ENCODE peak calls at places on chromosomes 3 and 15, in five cellular contexts. O, B, Q, D and W are unnamed samples.

GRCh38 chr3:168884353-168884903 is 779.1 kb downstream of the MECOM start:
- DNase-seq in Q (no peak), O (peak; percentile 91), B (peak; percentile 91), D (peak; percentile 21), W (peak; percentile 85)

GRCh38 chr15:57284535-57284934 is 91.8 kb upstream of the CGNL1 start:
- DNase-seq in O (no peak), B (no peak), Q (no peak), D (no peak), W (no peak)

GRCh38 chr3:73188707-73189106 is 127.2 kb downstream of the EBLN2 start:
- DNase-seq in D (peak; percentile 68), Q (no peak), B (no peak), O (no peak), W (no peak)

GRCh38 chr3:99834584-99834957 is 16.9 kb downstream of the CMSS1 start:
- DNase-seq in B (no peak), Q (no peak), O (no peak), D (no peak), W (no peak)

GRCh38 chr3:137165117-137165806 is 207.5 kb downstream of the IL20RB start:
- DNase-seq in D (peak; percentile 9), B (no peak), O (peak; percentile 59), Q (no peak), W (peak; percentile 68)

GRCh38 chr3:146701246-146701645 is 96.1 kb upstream of the PLSCR5 start:
- DNase-seq in B (no peak), D (no peak), O (no peak), Q (no peak), W (no peak)

GRCh38 chr3:108305484-108306172 is 9.3 kb downstream of the HHLA2 start:
- DNase-seq in B (no peak), O (peak; percentile 47), Q (no peak), D (peak; percentile 12), W (no peak)

GRCh38 chr15:101201411-101202174 is 50.3 kb downstream of the CHSY1 start:
- DNase-seq in O (peak; percentile 94), D (no peak), B (peak; percentile 97), Q (no peak), W (peak; percentile 98)

GRCh38 chr3:196645917-196646735 is 6.6 kb downstream of the NRROS start:
- DNase-seq in D (no peak), Q (no peak), O (no peak), B (no peak), W (no peak)